ENCODE peak calls at places on chromosomes 13 and 19, in four cellular contexts. P is PC-3, W is GM23338, S is GM23248. Y is an unnamed sample.

GRCh38 chr19:47560999-47561398 is 11.9 kb downstream of the ZNF541 start:
- DNase-seq in S (no peak), P (no peak), W (no peak), Y (peak; percentile 76)

GRCh38 chr19:37654525-37654832 is 786 bp downstream of the ZFP30 start:
- DNase-seq in W (peak; percentile 58), S (peak; percentile 56), P (peak; percentile 19), Y (no peak)

GRCh38 chr13:50760751-50761150 is 82.7 kb downstream of the DLEU7 start:
- DNase-seq in P (no peak), W (no peak), S (no peak), Y (no peak)

GRCh38 chr13:95553614-95554385 is 1.3 kb downstream of the CLDN10 start:
- DNase-seq in S (no peak), P (peak; percentile 47), W (peak; percentile 57), Y (no peak)

GRCh38 chr19:18097217-18097992 is at the start of gene MAST3:
- DNase-seq in S (peak; percentile 94), P (peak; percentile 93), W (peak; percentile 92), Y (peak; percentile 93)

GRCh38 chr19:16416574-16416973 is 55.2 kb downstream of the EPS15L1 start:
- DNase-seq in S (no peak), W (no peak), P (no peak), Y (no peak)

GRCh38 chr13:77507931-77508776 is 27.4 kb upstream of the SCEL start:
- DNase-seq in W (no peak), S (peak; percentile 89), P (peak; percentile 92), Y (no peak)

GRCh38 chr19:42528354-42529247 is at the start of gene CEACAM1:
- DNase-seq in W (no peak), P (peak; percentile 35), S (peak; percentile 12), Y (peak; percentile 60)

GRCh38 chr19:55492362-55492944 is 4.2 kb downstream of the SSC5D start:
- DNase-seq in S (no peak), P (no peak), W (no peak), Y (no peak)

GRCh38 chr13:42140494-42140893 is 92.0 kb downstream of the DGKH start:
- DNase-seq in W (no peak), S (no peak), P (no peak), Y (no peak)

GRCh38 chr13:84607614-84608013 is 725.3 kb upstream of the SLITRK1 start:
- DNase-seq in S (peak; percentile 82), P (peak; percentile 47), W (no peak), Y (no peak)

GRCh38 chr19:38564981-38565685 is 52.6 kb downstream of the MAP4K1 start:
- DNase-seq in W (peak; percentile 67), S (peak; percentile 48), P (no peak), Y (no peak)

GRCh38 chr19:3966051-3967017 is 4.6 kb downstream of the DAPK3 start:
- DNase-seq in P (no peak), W (no peak), S (no peak), Y (no peak)

GRCh38 chr19:31289381-31289880 is 59.8 kb downstream of the TSHZ3 start:
- DNase-seq in P (no peak), W (no peak), S (no peak), Y (no peak)

GRCh38 chr19:42657551-42657950 is 62.8 kb upstream of the CEACAM8 start:
- DNase-seq in S (peak; percentile 63), P (no peak), W (no peak), Y (no peak)

GRCh38 chr19:31141301-31141700 is 207.9 kb downstream of the TSHZ3 start:
- DNase-seq in S (no peak), P (no peak), W (no peak), Y (no peak)

GRCh38 chr13:40963927-40964326 is 55.2 kb downstream of the ELF1 start:
- DNase-seq in P (peak; percentile 74), W (no peak), S (peak; percentile 57), Y (no peak)

GRCh38 chr19:55248704-55249103 is 10.1 kb downstream of the PPP6R1 start:
- DNase-seq in S (no peak), W (no peak), P (no peak), Y (no peak)

GRCh38 chr13:74194856-74195255 is 60.7 kb upstream of the KLF12 start:
- DNase-seq in W (no peak), S (no peak), P (no peak), Y (no peak)

GRCh38 chr13:51874651-51875050 is 12.9 kb downstream of the CCDC70 start:
- DNase-seq in S (no peak), W (no peak), P (no peak), Y (no peak)

GRCh38 chr13:99926014-99926731 is 45.4 kb downstream of the ZIC5 start:
- DNase-seq in P (peak; percentile 58), S (peak; percentile 59), W (no peak), Y (no peak)

GRCh38 chr13:31982540-31982939 is 49.0 kb upstream of the FRY start:
- DNase-seq in P (peak; percentile 89), W (no peak), S (peak; percentile 95), Y (no peak)

GRCh38 chr19:18502633-18503294 is 19.1 kb downstream of the ELL start:
- DNase-seq in W (no peak), P (no peak), S (no peak), Y (no peak)

GRCh38 chr13:75410207-75410606 is 71.8 kb downstream of the TBC1D4 start:
- DNase-seq in W (no peak), P (no peak), S (no peak), Y (no peak)

GRCh38 chr13:94419304-94419943 is 60.1 kb downstream of the DCT start:
- DNase-seq in P (peak; percentile 72), S (peak; percentile 87), W (no peak), Y (no peak)

GRCh38 chr13:74104661-74105275 is 29.4 kb downstream of the KLF12 start:
- DNase-seq in W (no peak), P (no peak), S (no peak), Y (no peak)

GRCh38 chr13:113430378-113431110 is 22.7 kb downstream of the ADPRHL1 start:
- DNase-seq in S (no peak), P (no peak), W (no peak), Y (no peak)

GRCh38 chr19:46383846-46384245 is 29.5 kb downstream of the CCDC8 start:
- DNase-seq in P (no peak), W (no peak), S (no peak), Y (no peak)

GRCh38 chr19:17304386-17305047 is 1.2 kb upstream of the MRPL34 start:
- DNase-seq in W (no peak), S (no peak), P (no peak), Y (no peak)

GRCh38 chr13:98216135-98216565 is 39.1 kb upstream of the RNF113B start:
- DNase-seq in W (no peak), S (peak; percentile 96), P (peak; percentile 69), Y (no peak)

GRCh38 chr19:5674734-5675133 is 5.6 kb downstream of the MICOS13 start:
- DNase-seq in P (no peak), S (no peak), W (no peak), Y (no peak)

GRCh38 chr13:108322206-108322824 is 52.8 kb downstream of the TNFSF13B start:
- DNase-seq in S (peak; percentile 70), P (peak; percentile 60), W (peak; percentile 70), Y (peak; percentile 61)

GRCh38 chr19:11286312-11286974 is 9.5 kb upstream of the TSPAN16 start:
- DNase-seq in S (peak; percentile 49), W (no peak), P (no peak), Y (no peak)

GRCh38 chr13:102800145-102801041 is 1.5 kb downstream of the BIVM start:
- DNase-seq in P (peak; percentile 72), W (peak; percentile 85), S (peak; percentile 89), Y (peak; percentile 83)
- H2AFZ ChIP-seq in P (peak overlapping the region; percentile 100), W (peak overlapping the region; percentile 97), S (peak overlapping the region; percentile 87), Y (peak overlapping the region; percentile 92)

GRCh38 chr19:7227735-7228134 is 66.5 kb downstream of the INSR start:
- DNase-seq in S (no peak), P (no peak), W (no peak), Y (no peak)
- TF ChIP-seq EZH2phosphoT487 in S (no peak), P (no peak), W (no peak), Y (no peak)

GRCh38 chr19:2852598-2852997 is 11.3 kb downstream of the ZNF555 start:
- DNase-seq in W (peak; percentile 34), S (no peak), P (no peak), Y (no peak)
- H3K36me3 ChIP-seq in W (peaks cover 61% of the 10 kb centered on the region), S (peaks cover 67% of the 10 kb centered on the region), P (peaks cover 55% of the 10 kb centered on the region), Y (peaks cover 11% of the 10 kb centered on the region)

GRCh38 chr19:40089462-40089861 is 1.3 kb downstream of the ZNF780A start:
- DNase-seq in P (no peak), S (peak; percentile 49), W (no peak), Y (no peak)
- H2AFZ ChIP-seq in P (peak overlapping the region; percentile 95), S (peak overlapping the region; percentile 99), W (no peak overlapping the region), Y (no peak overlapping the region)

GRCh38 chr19:48933382-48933932 is at the start of gene DHDH:
- DNase-seq in S (peak; percentile 71), W (peak; percentile 100), P (peak; percentile 93), Y (peak; percentile 95)

GRCh38 chr19:48938256-48938655 is 4.8 kb downstream of the DHDH start:
- DNase-seq in W (no peak), P (no peak), S (no peak), Y (no peak)

GRCh38 chr19:48935864-48936263 is 2.4 kb downstream of the DHDH start:
- DNase-seq in W (no peak), P (no peak), S (no peak), Y (no peak)

GRCh38 chr19:48934837-48935236 is 1.3 kb downstream of the DHDH start:
- DNase-seq in W (peak; percentile 61), P (no peak), S (no peak), Y (no peak)
- TF ChIP-seq EZH2phosphoT487 in W (no peak), P (no peak), S (no peak), Y (no peak)

GRCh38 chr19:41309225-41310030 is 544 bp upstream of the CCDC97 start:
- DNase-seq in W (no peak), P (peak; percentile 12), S (peak; percentile 64), Y (no peak)

GRCh38 chr19:41311072-41311471 is 1.1 kb downstream of the CCDC97 start:
- DNase-seq in W (no peak), S (peak; percentile 46), P (no peak), Y (no peak)

GRCh38 chr19:41310031-41310831 is at the start of gene CCDC97:
- DNase-seq in P (peak; percentile 78), W (peak; percentile 93), S (peak; percentile 91), Y (peak; percentile 87)

GRCh38 chr19:41308450-41309224 is 1.3 kb upstream of the CCDC97 start:
- DNase-seq in W (peak; percentile 96), P (peak; percentile 94), S (peak; percentile 85), Y (peak; percentile 89)

GRCh38 chr19:41311613-41312012 is 1.6 kb downstream of the CCDC97 start:
- DNase-seq in P (no peak), S (no peak), W (no peak), Y (no peak)
- H3K36me3 ChIP-seq in P (no peaks in the 10 kb centered on the region), S (peaks cover 9% of the 10 kb centered on the region), W (peaks cover 11% of the 10 kb centered on the region), Y (no peaks in the 10 kb centered on the region)

GRCh38 chr13:62014299-62014698 is 598.6 kb upstream of the PCDH20 start:
- DNase-seq in W (peak; percentile 38), S (no peak), P (peak; percentile 54), Y (no peak)
- H2AFZ ChIP-seq in W (no peak overlapping the region), S (no peak overlapping the region), P (peak overlapping the region; percentile 49), Y (no peak overlapping the region)